ENCODE peak calls at places on chromosomes 1 and 21, in six cellular contexts. N is GM04503; S is HL-60; O is CD8-positive, alpha-beta T cell; U is ELR; D is MV-4-11. Y is an unnamed sample.

GRCh38 chr1:42923367-42924248 is 35.1 kb downstream of the SLC2A1 start:
- DNase-seq in N (no peak), S (no peak), O (no peak), U (no peak), D (no peak), Y (no peak)

GRCh38 chr1:117060441-117061317 is 553 bp downstream of the TTF2 start:
- DNase-seq in N (no peak), S (no peak), O (no peak), U (peak; percentile 63), D (peak; percentile 40), Y (peak; percentile 84)

GRCh38 chr1:164772635-164773034 is 213.7 kb downstream of the PBX1 start:
- DNase-seq in N (peak; percentile 65), S (no peak), O (no peak), U (peak; percentile 97), D (peak; percentile 20), Y (no peak)

GRCh38 chr1:207494171-207494570 is 1.8 kb upstream of the CR1 start:
- DNase-seq in N (no peak), S (no peak), O (no peak), U (no peak), D (no peak), Y (no peak)

GRCh38 chr1:100631015-100631521 is 88.5 kb upstream of the VCAM1 start:
- DNase-seq in N (peak; percentile 81), S (peak; percentile 36), O (no peak), U (peak; percentile 99), D (peak; percentile 99), Y (no peak)

GRCh38 chr1:227885648-227886502 is 61.9 kb downstream of the WNT9A start:
- DNase-seq in N (no peak), S (no peak), O (no peak), U (peak; percentile 52), D (no peak), Y (peak; percentile 84)

GRCh38 chr1:103514920-103515503 is 10.5 kb upstream of the RNPC3 start:
- DNase-seq in N (no peak), S (no peak), O (no peak), U (peak; percentile 67), D (peak; percentile 69), Y (no peak)

GRCh38 chr1:17370618-17371017 is 1.4 kb upstream of the PADI6 start:
- DNase-seq in N (no peak), S (no peak), O (no peak), U (peak; percentile 22), D (no peak), Y (no peak)

GRCh38 chr1:39992888-39993287 is 37.9 kb downstream of the MFSD2A start:
- DNase-seq in N (no peak), S (no peak), O (no peak), U (no peak), D (no peak), Y (no peak)

GRCh38 chr1:55870076-55870475 is 654.9 kb upstream of the USP24 start:
- DNase-seq in N (peak; percentile 42), S (no peak), O (no peak), U (no peak), D (no peak), Y (no peak)

GRCh38 chr21:42850866-42851391 is 28.4 kb downstream of the WDR4 start:
- DNase-seq in N (no peak), S (peak; percentile 32), O (no peak), U (peak; percentile 15), D (peak; percentile 33), Y (peak; percentile 73)

GRCh38 chr1:41800237-41800902 is 118.4 kb downstream of the HIVEP3 start:
- DNase-seq in N (no peak), S (no peak), O (no peak), U (no peak), D (no peak), Y (no peak)

GRCh38 chr1:209787551-209787950 is 3.2 kb upstream of the C1orf74 start:
- DNase-seq in N (no peak), S (no peak), O (no peak), U (no peak), D (peak; percentile 44), Y (no peak)

GRCh38 chr1:86478747-86479146 is 10.0 kb downstream of the CLCA1 start:
- DNase-seq in N (no peak), S (no peak), O (no peak), U (no peak), D (no peak), Y (no peak)

GRCh38 chr1:241611063-241611462 is 29.1 kb downstream of the CHML start:
- DNase-seq in N (no peak), S (no peak), O (no peak), U (peak; percentile 83), D (peak; percentile 71), Y (no peak)

GRCh38 chr1:230030122-230030821 is 36.8 kb upstream of the GALNT2 start:
- DNase-seq in N (no peak), S (no peak), O (no peak), U (no peak), D (no peak), Y (no peak)

GRCh38 chr1:110120960-110121561 is 8.8 kb downstream of the UBL4B start:
- DNase-seq in N (no peak), S (no peak), O (no peak), U (no peak), D (no peak), Y (no peak)

GRCh38 chr1:5975133-5975880 is 16.9 kb downstream of the NPHP4 start:
- DNase-seq in N (no peak), S (peak; percentile 64), O (peak; percentile 21), U (peak; percentile 53), D (peak; percentile 85), Y (peak; percentile 76)

GRCh38 chr1:11550664-11551283 is 71.8 kb downstream of the DISP3 start:
- DNase-seq in N (peak; percentile 5), S (peak; percentile 22), O (no peak), U (peak; percentile 75), D (peak; percentile 68), Y (peak; percentile 74)

GRCh38 chr1:204338997-204339396 is 20.7 kb downstream of the PLEKHA6 start:
- DNase-seq in N (no peak), S (no peak), O (no peak), U (no peak), D (no peak), Y (no peak)

GRCh38 chr1:202806845-202807366 is 1.3 kb downstream of the KDM5B start:
- DNase-seq in N (no peak), S (no peak), O (no peak), U (peak; percentile 54), D (peak; percentile 28), Y (peak; percentile 76)

GRCh38 chr1:36567601-36568341 is 85.1 kb upstream of the CSF3R start:
- DNase-seq in N (no peak), S (no peak), O (no peak), U (no peak), D (no peak), Y (no peak)

GRCh38 chr1:60995093-60995492 is 87.3 kb upstream of the NFIA start:
- DNase-seq in N (no peak), S (no peak), O (no peak), U (no peak), D (no peak), Y (no peak)

GRCh38 chr1:32917521-32917920 is 16.3 kb upstream of the TMEM54 start:
- DNase-seq in N (no peak), S (no peak), O (no peak), U (no peak), D (no peak), Y (no peak)

GRCh38 chr1:185280589-185280988 is 36.5 kb downstream of the IVNS1ABP start:
- DNase-seq in N (no peak), S (no peak), O (no peak), U (no peak), D (no peak), Y (peak; percentile 39)

GRCh38 chr21:44329086-44329889 is 9.9 kb downstream of the CFAP410 start:
- DNase-seq in N (no peak), S (no peak), O (no peak), U (no peak), D (no peak), Y (no peak)

GRCh38 chr1:56376188-56376984 is 203.0 kb downstream of the PLPP3 start:
- DNase-seq in N (peak; percentile 35), S (no peak), O (no peak), U (no peak), D (peak; percentile 5), Y (no peak)

GRCh38 chr21:20662523-20662922 is 335.7 kb upstream of the NCAM2 start:
- DNase-seq in N (no peak), S (no peak), O (no peak), U (no peak), D (no peak), Y (no peak)

GRCh38 chr1:14173598-14173997 is 424.9 kb upstream of the KAZN start:
- DNase-seq in N (no peak), S (no peak), O (no peak), U (no peak), D (no peak), Y (no peak)